ENCODE peak calls at places on chromosomes 2 and 18, in seven cellular contexts. One of them, this sample, is unnamed.

GRCh38 chr2:196435189-196435588 is 204.3 kb upstream of the CCDC150 start:
- DNase-seq in K562: no peak
- DNase-seq in breast epithelium: no peak
- DNase-seq in GM23338: no peak
- DNase-seq in endothelial cell of umbilical vein: peak
- DNase-seq in Panc1: no peak
- DNase-seq in stomach: no peak
- DNase-seq in this sample: no peak

GRCh38 chr18:75854174-75854573 is 426.7 kb upstream of the SMIM21 start:
- DNase-seq in breast epithelium: no peak
- DNase-seq in GM23338: peak
- DNase-seq in endothelial cell of umbilical vein: no peak
- DNase-seq in K562: peak
- DNase-seq in stomach: no peak
- DNase-seq in Panc1: no peak
- DNase-seq in this sample: no peak

GRCh38 chr2:239359194-239359912 is 41.5 kb downstream of the HDAC4 start:
- DNase-seq in GM23338: no peak
- DNase-seq in Panc1: no peak
- DNase-seq in stomach: no peak
- DNase-seq in breast epithelium: peak
- DNase-seq in K562: no peak
- DNase-seq in endothelial cell of umbilical vein: no peak
- DNase-seq in this sample: no peak

GRCh38 chr2:137925599-137925998 is 38.7 kb upstream of the HNMT start:
- DNase-seq in K562: no peak
- DNase-seq in breast epithelium: no peak
- DNase-seq in endothelial cell of umbilical vein: no peak
- DNase-seq in GM23338: no peak
- DNase-seq in stomach: no peak
- DNase-seq in Panc1: no peak
- DNase-seq in this sample: no peak

GRCh38 chr2:90207454-90208058 is 1516.1 kb downstream of the RPIA start:
- DNase-seq in GM23338: peak
- DNase-seq in endothelial cell of umbilical vein: no peak
- DNase-seq in Panc1: no peak
- DNase-seq in K562: peak
- DNase-seq in stomach: no peak
- DNase-seq in breast epithelium: no peak
- DNase-seq in this sample: no peak

GRCh38 chr2:124913873-124914272 is 888.8 kb downstream of the CNTNAP5 start:
- DNase-seq in breast epithelium: no peak
- DNase-seq in Panc1: no peak
- DNase-seq in endothelial cell of umbilical vein: no peak
- DNase-seq in GM23338: no peak
- DNase-seq in K562: no peak
- DNase-seq in stomach: no peak
- DNase-seq in this sample: no peak

GRCh38 chr18:38077219-38077618 is 511.6 kb upstream of the CELF4 start:
- DNase-seq in Panc1: no peak
- DNase-seq in GM23338: peak
- DNase-seq in K562: no peak
- DNase-seq in stomach: no peak
- DNase-seq in endothelial cell of umbilical vein: no peak
- DNase-seq in breast epithelium: no peak
- DNase-seq in this sample: no peak

GRCh38 chr2:3536682-3537632 is 17.6 kb upstream of the ADI1 start:
- DNase-seq in Panc1: no peak
- DNase-seq in GM23338: peak
- DNase-seq in endothelial cell of umbilical vein: peak
- DNase-seq in breast epithelium: no peak
- DNase-seq in K562: peak
- DNase-seq in stomach: no peak
- DNase-seq in this sample: peak

GRCh38 chr2:69773201-69773600 is 31.3 kb downstream of the ANXA4 start:
- DNase-seq in stomach: no peak
- DNase-seq in Panc1: peak
- DNase-seq in K562: no peak
- DNase-seq in GM23338: peak
- DNase-seq in endothelial cell of umbilical vein: peak
- DNase-seq in breast epithelium: no peak
- DNase-seq in this sample: no peak

GRCh38 chr2:114610677-114611076 is 168.2 kb downstream of the DPP10 start:
- DNase-seq in GM23338: no peak
- DNase-seq in breast epithelium: no peak
- DNase-seq in Panc1: no peak
- DNase-seq in endothelial cell of umbilical vein: no peak
- DNase-seq in stomach: no peak
- DNase-seq in K562: no peak
- DNase-seq in this sample: no peak

GRCh38 chr2:203787954-203788353 is 79.6 kb upstream of the CTLA4 start:
- DNase-seq in Panc1: no peak
- DNase-seq in endothelial cell of umbilical vein: no peak
- DNase-seq in breast epithelium: no peak
- DNase-seq in GM23338: no peak
- DNase-seq in K562: no peak
- DNase-seq in stomach: no peak
- DNase-seq in this sample: no peak

GRCh38 chr2:100104718-100105677 is 37.4 kb downstream of the AFF3 start:
- DNase-seq in GM23338: peak
- DNase-seq in endothelial cell of umbilical vein: no peak
- DNase-seq in stomach: peak
- DNase-seq in breast epithelium: no peak
- DNase-seq in Panc1: no peak
- DNase-seq in K562: no peak
- DNase-seq in this sample: peak

GRCh38 chr2:207473203-207473865 is 56.4 kb upstream of the CREB1 start:
- DNase-seq in Panc1: no peak
- DNase-seq in K562: peak
- DNase-seq in stomach: peak
- DNase-seq in endothelial cell of umbilical vein: peak
- DNase-seq in breast epithelium: no peak
- DNase-seq in GM23338: peak
- DNase-seq in this sample: no peak

GRCh38 chr2:194867328-194867727 is 789.7 kb upstream of the SLC39A10 start:
- DNase-seq in breast epithelium: no peak
- DNase-seq in K562: peak
- DNase-seq in Panc1: no peak
- DNase-seq in GM23338: peak
- DNase-seq in stomach: no peak
- DNase-seq in endothelial cell of umbilical vein: peak
- DNase-seq in this sample: no peak

GRCh38 chr2:28160986-28161425 is 231.7 kb upstream of the FOSL2 start:
- DNase-seq in breast epithelium: no peak
- DNase-seq in endothelial cell of umbilical vein: no peak
- DNase-seq in Panc1: no peak
- DNase-seq in K562: no peak
- DNase-seq in GM23338: peak
- DNase-seq in stomach: no peak
- DNase-seq in this sample: no peak

GRCh38 chr2:228039752-228040534 is 141.5 kb downstream of the SPHKAP start:
- DNase-seq in Panc1: no peak
- DNase-seq in endothelial cell of umbilical vein: no peak
- DNase-seq in breast epithelium: no peak
- DNase-seq in GM23338: peak
- DNase-seq in stomach: no peak
- DNase-seq in K562: peak
- DNase-seq in this sample: no peak

GRCh38 chr2:232230557-232230956 is 148.0 kb upstream of the ALPP start:
- DNase-seq in stomach: peak
- DNase-seq in GM23338: peak
- DNase-seq in endothelial cell of umbilical vein: no peak
- DNase-seq in Panc1: no peak
- DNase-seq in breast epithelium: no peak
- DNase-seq in K562: peak
- DNase-seq in this sample: no peak

DNA sequence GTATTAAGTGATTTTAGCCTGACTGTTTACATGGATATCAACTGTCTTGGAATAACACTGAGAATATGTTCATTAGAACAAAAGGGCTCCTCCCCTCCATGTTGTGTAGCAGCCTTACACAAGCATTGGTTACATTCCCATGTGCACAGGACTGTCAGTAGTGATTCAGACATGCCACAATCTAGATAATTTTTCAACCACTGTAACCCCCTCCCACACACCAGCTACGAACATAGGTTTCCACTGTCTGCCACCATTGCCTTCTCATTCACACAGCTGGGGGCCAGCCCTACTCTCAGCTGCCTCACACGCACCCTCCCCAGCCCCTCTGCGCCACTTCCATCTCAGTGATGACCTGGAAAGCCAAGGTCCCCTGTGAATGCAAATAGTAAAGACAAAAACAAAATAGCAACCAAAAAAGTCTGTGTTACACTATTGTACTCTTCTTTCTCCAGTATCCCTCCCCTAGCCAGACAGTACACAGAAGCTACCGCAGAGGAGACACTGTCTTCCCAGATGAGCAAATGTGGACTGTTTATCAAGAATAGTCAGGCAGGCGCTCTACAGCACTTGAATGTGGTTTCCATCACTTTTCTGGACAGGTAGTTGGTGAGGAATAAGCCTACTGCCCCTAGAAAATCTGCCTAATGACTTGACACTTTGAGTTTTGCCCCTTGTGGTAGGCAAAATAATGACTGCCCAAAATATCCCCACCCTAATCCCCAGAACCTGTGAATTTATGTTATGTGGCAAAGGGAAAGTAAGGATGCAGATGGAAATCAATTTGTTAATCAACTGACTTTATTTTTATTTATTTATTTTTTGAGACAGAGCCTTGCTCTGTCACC is 27.9 kb upstream of the TYMS start:
- DNase-seq in GM23338: peak
- DNase-seq in breast epithelium: no peak
- DNase-seq in Panc1: no peak
- DNase-seq in stomach: no peak
- DNase-seq in K562: peak
- DNase-seq in endothelial cell of umbilical vein: no peak
- DNase-seq in this sample: no peak
- TF ChIP-seq CTCF in GM23338: peak
- TF ChIP-seq CTCF in breast epithelium: no peak
- TF ChIP-seq CTCF in Panc1: no peak
- TF ChIP-seq CTCF in stomach: no peak
- TF ChIP-seq CTCF in K562: peak
- TF ChIP-seq CTCF in endothelial cell of umbilical vein: peak
- TF ChIP-seq CTCF in this sample: no peak

GRCh38 chr2:12701786-12702660 is 14.7 kb upstream of the TRIB2 start:
- DNase-seq in stomach: no peak
- DNase-seq in breast epithelium: no peak
- DNase-seq in GM23338: no peak
- DNase-seq in Panc1: no peak
- DNase-seq in endothelial cell of umbilical vein: peak
- DNase-seq in K562: no peak
- DNase-seq in this sample: no peak
- TF ChIP-seq POLR2AphosphoS5 in stomach: no peak
- TF ChIP-seq POLR2AphosphoS5 in breast epithelium: no peak
- TF ChIP-seq POLR2AphosphoS5 in GM23338: no peak
- TF ChIP-seq POLR2AphosphoS5 in Panc1: no peak
- TF ChIP-seq POLR2AphosphoS5 in endothelial cell of umbilical vein: peak
- TF ChIP-seq POLR2AphosphoS5 in K562: no peak
- TF ChIP-seq POLR2AphosphoS5 in this sample: no peak

GRCh38 chr2:184815824-184816223 is 217.5 kb downstream of the ZNF804A start:
- DNase-seq in Panc1: no peak
- DNase-seq in endothelial cell of umbilical vein: no peak
- DNase-seq in breast epithelium: no peak
- DNase-seq in GM23338: no peak
- DNase-seq in stomach: no peak
- DNase-seq in K562: no peak
- DNase-seq in this sample: no peak
- H3K27ac ChIP-seq in Panc1: no peak
- H3K27ac ChIP-seq in endothelial cell of umbilical vein: no peak
- H3K27ac ChIP-seq in breast epithelium: no peak
- H3K27ac ChIP-seq in GM23338: no peak
- H3K27ac ChIP-seq in stomach: no peak
- H3K27ac ChIP-seq in K562: no peak
- H3K27ac ChIP-seq in this sample: no peak

GRCh38 chr18:22703883-22704626 is 229.1 kb upstream of the RBBP8 start:
- DNase-seq in endothelial cell of umbilical vein: peak
- DNase-seq in K562: peak
- DNase-seq in Panc1: no peak
- DNase-seq in stomach: no peak
- DNase-seq in breast epithelium: no peak
- DNase-seq in GM23338: peak
- DNase-seq in this sample: no peak
- TF ChIP-seq CTCF in endothelial cell of umbilical vein: peak
- TF ChIP-seq CTCF in K562: peak
- TF ChIP-seq CTCF in Panc1: peak
- TF ChIP-seq CTCF in stomach: peak
- TF ChIP-seq CTCF in breast epithelium: peak
- TF ChIP-seq CTCF in GM23338: peak
- TF ChIP-seq CTCF in this sample: peak